ENCODE peak calls at places on chromosomes 13 and 19, in eight cellular contexts. B is heart left ventricle; Q is transverse colon; U is CD8-positive, alpha-beta T cell; O is lung; G is fibroblast of the aortic adventitia; X is HFF-Myc; E is left ventricle myocardium inferior. N is an unnamed sample.

GRCh38 chr13:102234618-102235017 is 167.2 kb downstream of the FGF14 start:
- DNase-seq in B (no peak), Q (no peak), U (no peak), O (no peak), G (no peak), X (no peak), E (no peak), N (no peak)

GRCh38 chr19:52646571-52647222 is 8.5 kb upstream of the ZNF83 start:
- DNase-seq in B (no peak), Q (no peak), U (no peak), O (no peak), G (no peak), X (no peak), E (no peak), N (no peak)

GRCh38 chr19:41431426-41432386 is 4.5 kb upstream of the B3GNT8 start:
- DNase-seq in B (peak; percentile 81), Q (no peak), U (no peak), O (no peak), G (peak; percentile 35), X (no peak), E (peak; percentile 82), N (no peak)

GRCh38 chr19:4984448-4984990 is 15.6 kb downstream of the KDM4B start:
- DNase-seq in B (no peak), Q (no peak), U (no peak), O (no peak), G (no peak), X (no peak), E (no peak), N (no peak)

GRCh38 chr13:37241786-37242185 is 136.3 kb upstream of the CSNK1A1L start:
- DNase-seq in B (no peak), Q (no peak), U (no peak), O (no peak), G (peak; percentile 16), X (no peak), E (no peak), N (no peak)

GRCh38 chr13:112522578-112522977 is 65.4 kb downstream of the TUBGCP3 start:
- DNase-seq in B (no peak), Q (no peak), U (no peak), O (no peak), G (no peak), X (peak; percentile 14), E (no peak), N (no peak)

GRCh38 chr13:20297181-20297580 is 65.1 kb upstream of the GJB6 start:
- DNase-seq in B (no peak), Q (no peak), U (no peak), O (no peak), G (no peak), X (no peak), E (no peak), N (no peak)

GRCh38 chr19:28519950-28520861 is 692.7 kb downstream of the UQCRFS1 start:
- DNase-seq in B (no peak), Q (no peak), U (no peak), O (no peak), G (peak; percentile 31), X (no peak), E (no peak), N (no peak)

GRCh38 chr13:105603283-105603682 is 932.2 kb downstream of the EFNB2 start:
- DNase-seq in B (no peak), Q (peak; percentile 11), U (no peak), O (no peak), G (no peak), X (no peak), E (no peak), N (no peak)

GRCh38 chr19:29439688-29440550 is 85.9 kb upstream of the VSTM2B start:
- DNase-seq in B (no peak), Q (no peak), U (no peak), O (no peak), G (no peak), X (no peak), E (no peak), N (no peak)

GRCh38 chr13:49348748-49349147 is 95.1 kb downstream of the CAB39L start:
- DNase-seq in B (no peak), Q (no peak), U (no peak), O (no peak), G (no peak), X (no peak), E (no peak), N (no peak)

GRCh38 chr19:49954933-49955332 is 6.0 kb downstream of the SIGLEC11 start:
- DNase-seq in B (no peak), Q (no peak), U (no peak), O (no peak), G (peak; percentile 30), X (no peak), E (no peak), N (no peak)
- H3K4me3 ChIP-seq in B (no peak overlapping the region), Q (no peak overlapping the region), U (no peak overlapping the region), O (no peak overlapping the region), G (no peak overlapping the region), X (no peak overlapping the region), E (no peak overlapping the region), N (no peak overlapping the region)

DNA sequence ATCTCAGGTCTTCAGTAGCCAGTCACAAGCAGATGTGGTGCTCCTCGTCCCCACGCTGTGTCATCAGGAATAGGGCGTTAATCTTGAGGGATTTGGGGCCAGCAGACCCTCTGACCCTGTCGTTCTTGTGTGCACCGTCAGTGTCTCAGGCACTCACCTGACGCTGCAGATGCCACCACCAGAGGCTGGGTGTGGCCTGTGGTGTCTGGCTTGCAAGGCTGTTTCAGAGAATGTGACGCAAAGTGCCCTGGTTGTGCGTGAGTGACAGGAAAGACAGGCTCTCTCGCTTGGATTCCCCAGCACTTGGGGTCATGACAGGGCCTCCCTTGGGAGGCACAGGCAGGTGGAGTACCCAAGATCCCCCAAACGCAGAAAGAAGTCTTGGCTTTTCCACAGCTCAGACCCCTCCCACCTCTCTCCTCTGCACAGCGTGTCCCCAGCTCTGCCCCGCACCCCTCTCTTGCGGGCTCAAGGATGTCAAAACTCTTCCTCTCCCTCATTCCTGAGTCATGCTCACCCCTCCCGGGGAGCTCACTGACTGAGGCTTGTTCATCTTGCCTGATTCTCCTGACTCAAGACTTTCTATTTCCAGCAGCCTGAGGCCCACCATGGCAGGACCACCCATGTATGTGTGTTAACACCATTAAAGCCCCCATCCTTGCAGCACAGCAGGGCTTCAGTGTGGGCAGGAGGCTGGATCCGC is 21.0 kb downstream of the DHX34 start:
- DNase-seq in B (no peak), Q (no peak), U (no peak), O (peak; percentile 56), G (peak; percentile 33), X (no peak), E (no peak), N (no peak)
- TF ChIP-seq CTCF in B (no peak), Q (no peak), U (no peak), O (no peak), G (no peak), X (no peak), E (no peak), N (no peak)

GRCh38 chr13:45496942-45497341 is 32.2 kb downstream of the COG3 start:
- DNase-seq in B (no peak), Q (no peak), U (no peak), O (no peak), G (no peak), X (no peak), E (no peak), N (no peak)
- H3K4me3 ChIP-seq in B (no peak overlapping the region), Q (no peak overlapping the region), U (no peak overlapping the region), O (no peak overlapping the region), G (no peak overlapping the region), X (no peak overlapping the region), E (no peak overlapping the region), N (no peak overlapping the region)

DNA sequence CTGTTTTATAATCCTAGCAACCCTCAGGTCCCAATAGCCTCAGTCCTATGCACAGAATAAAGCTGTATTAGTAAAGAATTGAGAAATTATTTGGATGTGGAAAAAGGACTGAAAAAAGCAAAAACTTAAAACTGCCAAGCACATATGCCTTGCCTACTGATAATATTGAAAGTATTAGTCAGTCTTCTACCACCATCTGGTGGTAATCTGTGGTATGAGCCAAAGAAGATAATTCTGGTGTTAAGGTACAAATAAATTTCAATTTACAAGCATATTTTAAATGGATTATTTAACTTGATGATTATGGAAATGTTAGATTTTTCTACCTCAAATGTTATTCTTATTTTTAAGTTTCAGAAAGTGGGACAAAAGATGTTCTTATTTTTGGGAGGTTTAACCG is 460.3 kb upstream of the KLHL1 start:
- DNase-seq in B (no peak), Q (no peak), U (no peak), O (no peak), G (peak; percentile 25), X (no peak), E (no peak), N (peak; percentile 27)
- TF ChIP-seq CTCF in B (peak; percentile 29), Q (peak; percentile 71), U (no peak), O (no peak), G (peak; percentile 33), X (peak; percentile 15), E (peak; percentile 76), N (peak; percentile 41)

DNA sequence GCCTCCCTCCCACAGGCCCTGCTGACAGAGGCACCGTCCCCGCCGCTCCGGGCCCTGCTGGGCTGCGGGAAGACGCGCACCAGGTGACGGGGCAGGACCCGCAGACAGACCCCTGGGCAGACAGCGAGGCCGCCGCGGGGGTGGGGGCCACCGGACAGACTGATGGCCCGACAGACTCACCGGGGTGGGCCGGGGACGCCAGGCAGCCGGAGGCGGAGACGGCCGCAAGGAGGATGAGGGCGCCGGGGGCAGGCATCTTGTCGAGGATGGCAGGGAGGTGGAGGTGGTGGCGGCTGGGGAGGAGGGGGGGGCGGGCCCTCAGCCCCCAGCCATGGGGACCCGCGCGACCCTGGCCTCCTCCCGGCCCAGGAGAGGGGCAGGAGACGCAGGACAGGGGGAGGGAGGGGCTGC is 309 bp downstream of the LMTK3 start:
- DNase-seq in B (no peak), Q (no peak), U (peak; percentile 22), O (no peak), G (no peak), X (no peak), E (no peak), N (no peak)
- H3K4me3 ChIP-seq in B (no peak overlapping the region), Q (no peak overlapping the region), U (peak overlapping the region; percentile 38), O (no peak overlapping the region), G (no peak overlapping the region), X (no peak overlapping the region), E (peak overlapping the region; percentile 48), N (no peak overlapping the region)

N was measured in LNCaP clone FGC.